ENCODE peak calls at places on chromosomes 6 and 20, in ten cellular contexts. E is lower lobe of right lung, Z is psoas muscle, O is NB4, H is heart right ventricle, V is thyroid gland, K is neural progenitor cell, T is esophagus squamous epithelium, L is colonic mucosa, G is epithelial cell of esophagus. Q is an unnamed sample.
A peak's percentile ranks its signal among the peaks of the same experiment; 100 is the strongest.

GRCh38 chr20:1509237-1509636 is 18.0 kb upstream of the SIRPB2 start:
- DNase-seq in Z (no peak), L (no peak), K (peak; percentile 42), O (peak; percentile 81), T (no peak), E (no peak), G (peak; percentile 50), V (no peak), H (no peak), Q (peak; percentile 8)

GRCh38 chr6:118697554-118697953 is 46.2 kb upstream of the CEP85L start:
- DNase-seq in O (no peak), K (no peak), Z (no peak), E (no peak), T (no peak), H (no peak), L (no peak), V (no peak), G (no peak), Q (no peak)

GRCh38 chr6:122653094-122653493 is 42.9 kb downstream of the PKIB start:
- DNase-seq in L (no peak), H (no peak), G (peak; percentile 91), K (no peak), T (no peak), O (no peak), V (no peak), Z (no peak), E (no peak), Q (no peak)

GRCh38 chr6:118704911-118705310 is 53.5 kb upstream of the CEP85L start:
- DNase-seq in Z (no peak), E (no peak), L (no peak), T (no peak), H (no peak), G (no peak), K (no peak), O (no peak), V (no peak), Q (no peak)

GRCh38 chr6:169229611-169230321 is 23.9 kb downstream of the THBS2 start:
- DNase-seq in G (peak; percentile 50), L (peak; percentile 17), H (no peak), T (no peak), Z (no peak), V (no peak), E (no peak), O (no peak), K (no peak), Q (no peak)

GRCh38 chr6:51184046-51184445 is 365.4 kb downstream of the TFAP2B start:
- DNase-seq in E (no peak), T (no peak), L (no peak), K (no peak), Z (no peak), O (no peak), V (no peak), H (no peak), G (no peak), Q (no peak)

GRCh38 chr6:128601060-128601459 is 80.7 kb upstream of the PTPRK start:
- DNase-seq in O (peak; percentile 29), H (no peak), E (no peak), Z (no peak), K (no peak), L (no peak), T (no peak), G (peak; percentile 24), V (no peak), Q (peak; percentile 35)

GRCh38 chr6:109082178-109082577 is 12.5 kb downstream of the SESN1 start:
- DNase-seq in V (no peak), K (no peak), T (no peak), E (no peak), G (peak; percentile 73), O (peak; percentile 55), Z (no peak), L (no peak), H (no peak), Q (no peak)

GRCh38 chr20:44129996-44130718 is 56.8 kb downstream of the JPH2 start:
- DNase-seq in T (no peak), O (no peak), L (no peak), Z (no peak), K (no peak), V (no peak), E (no peak), H (no peak), G (no peak), Q (no peak)

GRCh38 chr20:50020283-50020682 is 37.5 kb downstream of the SNAI1 start:
- DNase-seq in H (no peak), G (peak; percentile 75), V (no peak), L (no peak), K (no peak), T (no peak), E (no peak), Z (no peak), O (peak; percentile 79), Q (no peak)

GRCh38 chr6:154579046-154579823 is 68.8 kb upstream of the CNKSR3 start:
- DNase-seq in T (no peak), L (no peak), Z (no peak), E (no peak), O (no peak), G (peak; percentile 60), K (no peak), H (no peak), V (no peak), Q (no peak)

GRCh38 chr6:36897629-36898028 is 11.9 kb downstream of the C6orf89 start:
- DNase-seq in V (peak; percentile 46), E (no peak), O (no peak), H (no peak), K (peak; percentile 30), Z (no peak), L (no peak), T (no peak), G (peak; percentile 42), Q (no peak)

DNA sequence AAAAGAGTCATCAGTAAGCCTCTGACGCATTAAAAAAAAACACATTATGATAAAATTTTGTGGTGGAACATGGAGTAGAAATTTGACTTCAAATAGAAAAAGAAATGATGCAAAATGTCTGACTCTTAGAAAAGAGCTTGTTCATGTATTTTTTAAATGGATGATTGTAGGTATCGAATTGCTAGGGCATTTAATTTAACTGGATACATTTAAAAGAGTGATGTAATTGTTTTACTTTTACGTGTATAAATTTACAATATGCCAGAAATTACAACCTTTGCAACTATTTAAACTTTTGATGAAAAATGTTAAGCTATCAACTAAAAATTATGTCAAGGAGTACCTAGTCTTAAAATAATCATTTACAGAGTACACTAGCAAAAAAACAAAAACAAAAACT is 4.5 kb upstream of the SDC4 start:
- DNase-seq in G (no peak), V (no peak), Z (no peak), K (no peak), H (no peak), E (no peak), O (no peak), T (no peak), L (no peak), Q (no peak)
- TF ChIP-seq CTCF in G (no peak), V (no peak), Z (no peak), K (no peak), H (no peak), E (no peak), O (no peak), T (no peak), L (no peak), Q (no peak)

GRCh38 chr6:83215131-83216047 is 22.2 kb downstream of the RWDD2A start:
- DNase-seq in O (peak; percentile 81), L (peak; percentile 61), V (peak; percentile 54), H (peak; percentile 21), T (no peak), E (no peak), K (peak; percentile 74), Z (peak; percentile 37), G (peak; percentile 73), Q (no peak)
- H3K4me3 ChIP-seq in O (no peak overlapping the region), L (no peak overlapping the region), V (no peak overlapping the region), H (no peak overlapping the region), T (no peak overlapping the region), E (no peak overlapping the region), K (no peak overlapping the region), Z (no peak overlapping the region), G (no peak overlapping the region), Q (no peak overlapping the region)

GRCh38 chr6:107221519-107221918 is 106.2 kb upstream of the BEND3 start:
- DNase-seq in V (no peak), O (no peak), L (no peak), Z (no peak), G (no peak), E (no peak), K (no peak), H (no peak), T (no peak), Q (no peak)
- TF ChIP-seq CTCF in V (no peak), O (no peak), L (no peak), Z (no peak), G (no peak), E (no peak), K (no peak), H (no peak), T (no peak), Q (no peak)

GRCh38 chr20:38805502-38805957 is at the start of gene PPP1R16B:
- DNase-seq in Z (peak; percentile 33), E (peak; percentile 59), T (no peak), K (peak; percentile 88), V (peak; percentile 33), O (peak; percentile 85), L (peak; percentile 38), G (no peak), H (peak; percentile 75), Q (no peak)

GRCh38 chr20:38806855-38807655 is 1.6 kb downstream of the PPP1R16B start:
- DNase-seq in O (peak; percentile 40), H (no peak), E (no peak), K (peak; percentile 50), V (no peak), L (no peak), T (no peak), Z (no peak), G (no peak), Q (no peak)

GRCh38 chr20:38805958-38806854 is 709 bp downstream of the PPP1R16B start:
- DNase-seq in O (peak; percentile 48), G (no peak), E (peak; percentile 47), Z (no peak), H (peak; percentile 28), K (peak; percentile 42), V (peak; percentile 12), L (no peak), T (no peak), Q (no peak)

GRCh38 chr20:38804243-38804642 is 1.3 kb upstream of the PPP1R16B start:
- DNase-seq in H (no peak), T (no peak), Z (no peak), V (no peak), G (no peak), K (peak; percentile 46), E (no peak), O (no peak), L (no peak), Q (no peak)

DNA sequence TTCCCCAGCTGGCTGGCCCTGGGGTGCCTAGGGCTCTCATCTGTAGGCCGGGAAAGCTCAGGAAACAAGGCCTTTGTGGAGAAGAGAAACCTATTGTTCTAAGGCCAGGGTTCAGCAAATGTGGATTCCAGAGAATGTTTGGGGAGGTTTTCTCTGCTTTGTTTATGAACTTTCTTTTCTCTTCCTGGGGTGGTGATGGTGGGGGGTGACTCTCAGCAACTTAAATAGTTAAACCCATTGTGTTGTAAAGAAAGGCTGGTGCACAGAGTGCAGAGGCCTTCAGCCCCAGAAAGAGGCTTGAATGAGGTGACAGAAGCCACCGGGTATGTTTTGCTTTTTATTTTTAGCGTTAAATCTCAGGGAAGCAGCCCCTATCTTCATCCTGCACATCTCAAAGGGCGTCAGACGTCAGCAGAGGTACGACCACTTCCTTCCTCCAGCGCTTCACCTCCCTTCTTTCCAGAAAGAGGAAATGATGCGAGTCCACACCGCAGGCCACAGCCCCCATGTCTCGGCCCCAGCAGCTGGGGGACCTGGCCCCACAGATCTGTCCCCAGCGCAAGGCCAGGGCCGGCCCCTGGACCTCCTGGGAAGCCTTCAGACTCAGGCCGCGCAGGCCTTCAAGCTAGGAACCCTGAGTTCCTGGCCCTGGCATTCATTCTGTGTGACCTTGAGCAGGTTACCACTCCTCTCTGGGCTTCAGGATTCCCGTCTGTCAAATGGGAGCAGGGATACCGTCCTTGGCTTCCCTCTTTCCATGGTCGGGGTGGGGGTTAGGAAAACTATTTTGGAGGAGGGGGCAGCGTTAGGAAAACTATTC is 605 bp upstream of the PPP1R16B start:
- DNase-seq in L (peak; percentile 27), O (peak; percentile 93), G (no peak), Z (peak; percentile 25), K (peak; percentile 91), V (no peak), H (peak; percentile 32), T (no peak), E (peak; percentile 51), Q (no peak)
- H3K4me3 ChIP-seq in L (peak overlapping the region; percentile 50), O (peak overlapping the region; percentile 55), G (no peak overlapping the region), Z (peak overlapping the region; percentile 69), K (peak overlapping the region; percentile 83), V (peak overlapping the region; percentile 37), H (peak overlapping the region; percentile 80), T (peak overlapping the region; percentile 77), E (peak overlapping the region; percentile 72), Q (no peak overlapping the region)

Q was measured in LNCaP clone FGC.